ENCODE peak calls at places on chromosomes 6 and 20, in six cellular contexts. J is mammary epithelial cell; M is lung; L is GM23248; S is right lobe of liver; C is CD8-positive, alpha-beta memory T cell. I is an unnamed sample.

GRCh38 chr6:15504581-15505350 is 158.1 kb downstream of the DTNBP1 start:
- DNase-seq in J (peak; percentile 92), M (peak; percentile 36), L (peak; percentile 96), S (peak; percentile 78), C (no peak), I (peak; percentile 64)

GRCh38 chr20:40868568-40869223 is 159.9 kb upstream of the TOP1 start:
- DNase-seq in J (no peak), M (no peak), L (peak; percentile 71), S (no peak), C (no peak), I (no peak)

GRCh38 chr20:46272389-46273047 is 35.8 kb downstream of the CDH22 start:
- DNase-seq in J (no peak), M (no peak), L (no peak), S (no peak), C (no peak), I (no peak)

GRCh38 chr20:10516529-10516928 is 81.4 kb downstream of the SLX4IP start:
- DNase-seq in J (no peak), M (no peak), L (no peak), S (no peak), C (no peak), I (no peak)

GRCh38 chr6:149013932-149014331 is 267.1 kb downstream of the UST start:
- DNase-seq in J (no peak), M (no peak), L (no peak), S (no peak), C (no peak), I (no peak)

GRCh38 chr6:40936810-40937209 is 102.2 kb downstream of the UNC5CL start:
- DNase-seq in J (peak; percentile 81), M (no peak), L (peak; percentile 87), S (no peak), C (no peak), I (no peak)

GRCh38 chr6:93017213-93017612 is 402.1 kb downstream of the EPHA7 start:
- DNase-seq in J (no peak), M (no peak), L (no peak), S (no peak), C (no peak), I (no peak)

GRCh38 chr6:45697605-45698004 is 318.1 kb downstream of the CLIC5 start:
- DNase-seq in J (peak; percentile 94), M (no peak), L (peak; percentile 97), S (no peak), C (no peak), I (no peak)

GRCh38 chr20:62898093-62898964 is 28.0 kb downstream of the DIDO1 start:
- DNase-seq in J (no peak), M (no peak), L (peak; percentile 14), S (no peak), C (no peak), I (no peak)

GRCh38 chr20:60013296-60014142 is 55.3 kb downstream of the CDH26 start:
- DNase-seq in J (peak; percentile 33), M (no peak), L (peak; percentile 25), S (no peak), C (no peak), I (no peak)

GRCh38 chr6:80366721-80367120 is 260.2 kb downstream of the BCKDHB start:
- DNase-seq in J (no peak), M (no peak), L (no peak), S (no peak), C (no peak), I (no peak)

GRCh38 chr6:109717971-109718370 is 26.9 kb downstream of the FIG4 start:
- DNase-seq in J (no peak), M (no peak), L (no peak), S (no peak), C (no peak), I (no peak)

GRCh38 chr6:7188492-7188891 is 80.7 kb downstream of the RREB1 start:
- DNase-seq in J (no peak), M (no peak), L (no peak), S (no peak), C (no peak), I (no peak)

GRCh38 chr6:22145823-22146379 is 150.9 kb downstream of the PRL start:
- DNase-seq in J (peak; percentile 17), M (no peak), L (peak; percentile 73), S (no peak), C (no peak), I (peak; percentile 53)

GRCh38 chr6:128461517-128461916 is 58.9 kb downstream of the PTPRK start:
- DNase-seq in J (no peak), M (no peak), L (no peak), S (no peak), C (no peak), I (no peak)

GRCh38 chr6:128465368-128466343 is 54.7 kb downstream of the PTPRK start:
- DNase-seq in J (no peak), M (no peak), L (peak; percentile 46), S (no peak), C (no peak), I (no peak)

GRCh38 chr6:128463942-128464341 is 56.5 kb downstream of the PTPRK start:
- DNase-seq in J (no peak), M (no peak), L (peak; percentile 21), S (no peak), C (no peak), I (no peak)

DNA sequence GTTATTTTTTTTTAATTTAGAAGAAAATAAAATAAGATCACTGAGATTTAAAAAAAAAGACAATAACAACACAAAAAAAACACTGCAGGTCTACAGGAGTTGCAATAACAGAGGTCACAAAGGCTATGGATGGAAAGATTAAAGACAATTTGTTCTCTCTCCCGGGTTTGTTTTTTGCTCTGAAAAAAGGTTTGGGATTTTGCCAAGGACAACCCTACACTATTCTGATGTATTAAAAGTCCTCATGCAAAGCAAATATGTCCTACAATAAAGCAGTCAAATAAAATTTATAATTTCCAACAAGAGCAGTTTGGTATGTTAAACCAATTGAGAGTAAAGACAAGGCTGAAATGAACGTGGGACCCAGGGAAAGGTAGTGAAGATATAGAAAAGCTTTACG is 55.6 kb downstream of the PTPRK start:
- DNase-seq in J (no peak), M (no peak), L (no peak), S (no peak), C (no peak), I (no peak)
- H3K27ac ChIP-seq in J (no peak overlapping the region), M (no peak overlapping the region), L (no peak overlapping the region), S (peak overlapping the region; percentile 54), C (no peak overlapping the region), I (no peak overlapping the region)

DNA sequence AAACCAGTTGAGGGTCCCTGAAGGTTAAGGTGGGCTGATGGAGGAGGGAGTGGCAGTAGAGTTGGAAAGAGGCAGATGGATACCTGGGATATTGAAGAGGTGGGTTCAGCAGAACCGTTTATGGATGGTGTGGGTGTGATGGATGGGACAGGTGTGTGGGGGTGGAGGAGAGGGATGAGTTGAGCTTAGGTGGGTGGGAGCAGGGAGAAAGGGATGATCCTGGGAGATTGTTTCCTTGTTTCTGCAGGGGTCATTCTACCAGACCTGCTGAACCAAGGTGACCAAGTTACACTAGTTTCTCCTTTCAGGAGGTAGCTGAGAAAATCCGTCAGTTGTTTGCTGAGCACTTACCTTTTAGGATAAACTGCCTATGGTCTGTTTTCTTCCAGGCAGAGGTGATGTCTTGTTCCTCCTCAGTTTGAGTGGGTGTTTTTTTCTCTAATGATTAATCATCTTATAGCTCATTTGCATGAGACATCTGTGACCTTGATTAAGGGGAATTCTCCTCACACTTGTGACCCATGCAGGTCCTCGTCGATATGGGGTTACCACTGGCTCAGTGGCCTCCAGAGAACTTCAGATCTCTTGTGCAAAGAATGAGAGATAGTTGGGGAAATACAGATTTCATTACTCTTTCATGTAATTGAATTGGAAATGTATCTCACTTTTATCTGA is 53.0 kb downstream of the FARS2 start:
- DNase-seq in J (no peak), M (no peak), L (no peak), S (no peak), C (no peak), I (no peak)
- H3K27ac ChIP-seq in J (no peak overlapping the region), M (no peak overlapping the region), L (no peak overlapping the region), S (no peak overlapping the region), C (no peak overlapping the region), I (no peak overlapping the region)

GRCh38 chr6:10722820-10723651 is at the start of gene TMEM14C:
- DNase-seq in J (peak; percentile 97), M (peak; percentile 99), L (peak; percentile 99), S (peak; percentile 100), C (peak; percentile 63), I (peak; percentile 91)
- H3K27ac ChIP-seq in J (peak within 1 kb of the TSS; percentile 91), M (peak within 1 kb of the TSS; percentile 91), L (peak within 1 kb of the TSS; percentile 77), S (peak within 1 kb of the TSS; percentile 66), C (peak within 1 kb of the TSS; percentile 84), I (peak within 1 kb of the TSS; percentile 81)

GRCh38 chr6:2846873-2847224 is 5.2 kb upstream of the SERPINB1 start:
- DNase-seq in J (no peak), M (no peak), L (no peak), S (no peak), C (no peak), I (no peak)
- H3K27ac ChIP-seq in J (peak overlapping the region; percentile 79), M (peak overlapping the region; percentile 74), L (peak overlapping the region; percentile 67), S (peak overlapping the region; percentile 8), C (no peak overlapping the region), I (peak overlapping the region; percentile 66)